ENCODE peak calls at places on chromosomes 13 and 19, in nine cellular contexts. C is heart right ventricle, I is type B pancreatic cell, A is Peyer's patch, Y is breast epithelium, M is RWPE1, S is fibroblast of the aortic adventitia, L is prostate gland, U is upper lobe of left lung. G is an unnamed sample.
A peak's percentile ranks its signal among the peaks of the same experiment; 100 is the strongest.

GRCh38 chr19:53365899-53366493 is 491 bp downstream of the ZNF525 start:
- DNase-seq in I (no peak), A (peak; percentile 23), C (peak; percentile 24), L (peak; percentile 5), M (no peak), S (no peak), U (peak; percentile 82), Y (no peak), G (no peak)

GRCh38 chr19:2273356-2274184 is 8.4 kb downstream of the PEAK3 start:
- DNase-seq in L (peak; percentile 47), C (peak; percentile 82), U (peak; percentile 97), I (peak; percentile 91), M (peak; percentile 82), Y (no peak), S (peak; percentile 55), A (peak; percentile 87), G (peak; percentile 94)

GRCh38 chr13:80783926-80784325 is 443.0 kb upstream of the SPRY2 start:
- DNase-seq in U (no peak), C (no peak), S (peak; percentile 77), A (no peak), I (no peak), Y (no peak), M (no peak), L (no peak), G (no peak)

GRCh38 chr19:9952276-9952675 is 16.0 kb upstream of the OLFM2 start:
- DNase-seq in S (no peak), A (no peak), L (no peak), M (no peak), Y (no peak), U (no peak), I (no peak), C (no peak), G (no peak)

GRCh38 chr19:28644261-28644660 is 568.7 kb downstream of the UQCRFS1 start:
- DNase-seq in M (no peak), L (no peak), U (no peak), Y (no peak), I (no peak), S (no peak), C (no peak), A (no peak), G (no peak)

GRCh38 chr19:40006273-40006691 is 9.4 kb downstream of the ZNF546 start:
- DNase-seq in U (no peak), A (no peak), I (no peak), M (no peak), C (no peak), Y (no peak), L (no peak), S (peak; percentile 70), G (no peak)

GRCh38 chr19:10408511-10409291 is 5.4 kb upstream of the CDC37 start:
- DNase-seq in C (no peak), S (no peak), L (no peak), U (peak; percentile 79), I (no peak), M (no peak), Y (no peak), A (peak; percentile 91), G (no peak)

GRCh38 chr13:111875922-111876321 is 191.0 kb upstream of the SOX1 start:
- DNase-seq in C (no peak), U (no peak), L (no peak), M (no peak), Y (no peak), S (no peak), I (peak; percentile 48), A (peak; percentile 0), G (peak; percentile 68)

GRCh38 chr13:32086791-32087441 is 55.3 kb downstream of the FRY start:
- DNase-seq in M (no peak), U (no peak), S (peak; percentile 3), C (no peak), L (peak; percentile 23), I (no peak), A (no peak), Y (no peak), G (no peak)

GRCh38 chr19:14786421-14786851 is 8.1 kb upstream of the ADGRE2 start:
- DNase-seq in I (peak; percentile 65), M (peak; percentile 36), Y (no peak), C (peak; percentile 21), U (peak; percentile 87), A (no peak), L (peak; percentile 14), S (no peak), G (peak; percentile 57)

GRCh38 chr13:113977976-113978375 is 4.1 kb upstream of the C13orf46 start:
- DNase-seq in I (no peak), S (no peak), Y (no peak), L (no peak), C (no peak), A (no peak), U (no peak), M (no peak), G (no peak)

GRCh38 chr19:18789883-18790565 is 1.1 kb downstream of the COMP start:
- DNase-seq in I (peak; percentile 70), L (no peak), U (peak; percentile 89), Y (no peak), M (no peak), S (no peak), A (peak; percentile 24), C (no peak), G (no peak)

GRCh38 chr13:81487151-81487550 is 1146.2 kb upstream of the SPRY2 start:
- DNase-seq in I (no peak), A (no peak), U (no peak), S (no peak), Y (no peak), C (no peak), L (no peak), M (no peak), G (no peak)

GRCh38 chr13:50677687-50678463 is 165.6 kb downstream of the DLEU7 start:
- DNase-seq in I (no peak), S (peak; percentile 14), L (no peak), Y (no peak), C (no peak), M (no peak), A (no peak), U (no peak), G (no peak)

GRCh38 chr19:49222011-49222410 is 64.4 kb downstream of the TRPM4 start:
- DNase-seq in A (no peak), M (no peak), I (no peak), S (peak; percentile 20), L (no peak), U (no peak), Y (no peak), C (no peak), G (no peak)

GRCh38 chr19:49229416-49229815 is 71.8 kb downstream of the TRPM4 start:
- DNase-seq in M (no peak), C (no peak), Y (no peak), U (no peak), S (no peak), I (no peak), L (no peak), A (no peak), G (no peak)

GRCh38 chr19:49223472-49223871 is 65.9 kb downstream of the TRPM4 start:
- DNase-seq in S (no peak), Y (no peak), I (no peak), U (no peak), L (no peak), A (no peak), M (no peak), C (no peak), G (no peak)

GRCh38 chr19:49222528-49222927 is 64.9 kb downstream of the TRPM4 start:
- DNase-seq in L (no peak), S (no peak), A (no peak), I (no peak), M (no peak), Y (no peak), U (no peak), C (no peak), G (no peak)

GRCh38 chr19:49224856-49225255 is 67.3 kb downstream of the TRPM4 start:
- DNase-seq in S (peak; percentile 33), I (no peak), Y (no peak), M (peak; percentile 65), C (peak; percentile 31), A (no peak), U (no peak), L (peak; percentile 36), G (no peak)
- TF ChIP-seq CTCF in S (peak; percentile 31), I (peak; percentile 66), Y (no peak), M (peak; percentile 38), C (peak; percentile 13), A (peak; percentile 46), U (peak; percentile 23), L (peak; percentile 62), G (peak; percentile 44)

DNA sequence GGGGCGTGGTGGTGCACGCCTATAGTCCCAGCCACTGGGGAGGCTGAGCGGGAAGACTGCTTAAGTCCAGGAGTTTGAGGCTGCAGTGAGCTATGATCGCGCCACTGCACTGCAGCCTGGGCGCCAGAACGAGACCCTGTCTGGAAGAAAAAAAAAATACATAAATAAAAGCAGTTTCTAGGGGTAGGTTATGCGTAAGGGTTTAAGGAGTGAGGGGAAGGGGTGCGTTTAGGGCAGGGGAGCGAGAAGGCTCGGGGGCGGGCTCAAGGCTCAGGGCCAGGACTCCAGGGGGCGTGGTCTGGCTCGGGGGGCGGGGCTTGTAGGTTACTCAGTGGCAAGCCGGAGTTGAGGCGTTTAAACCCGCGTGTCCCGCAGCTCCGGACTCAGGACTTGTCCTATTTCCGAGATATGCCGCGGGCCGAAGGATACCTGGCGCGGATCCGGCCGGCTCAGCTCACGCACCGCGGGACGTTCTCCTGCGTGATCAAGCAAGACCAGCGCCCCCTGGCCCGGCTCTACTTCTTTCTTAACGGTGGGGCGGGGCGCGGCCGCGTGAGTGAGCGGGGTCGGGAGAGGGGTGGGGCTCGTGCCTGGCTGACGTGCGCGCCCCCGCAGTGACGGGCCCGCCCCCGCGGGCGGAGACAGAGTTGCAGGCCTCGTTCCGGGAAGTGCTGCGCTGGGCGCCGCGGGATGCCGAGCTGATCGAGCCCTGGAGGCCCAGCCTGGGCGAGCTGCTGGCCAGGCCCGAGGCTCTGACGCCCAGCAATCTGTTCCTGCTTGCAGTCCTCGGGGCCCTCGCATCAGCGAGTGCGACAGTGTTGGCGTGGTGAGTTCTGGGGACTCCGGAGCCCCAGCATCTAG is 10.8 kb downstream of the SPACA6 start:
- DNase-seq in S (peak; percentile 88), L (peak; percentile 97), A (peak; percentile 99), M (peak; percentile 94), U (peak; percentile 100), C (peak; percentile 97), Y (peak; percentile 96), I (peak; percentile 96), G (peak; percentile 98)
- TF ChIP-seq CTCF in S (peak; percentile 47), L (peak; percentile 76), A (peak; percentile 49), M (no peak), U (peak; percentile 61), C (peak; percentile 10), Y (peak; percentile 32), I (peak; percentile 66), G (peak; percentile 65)

DNA sequence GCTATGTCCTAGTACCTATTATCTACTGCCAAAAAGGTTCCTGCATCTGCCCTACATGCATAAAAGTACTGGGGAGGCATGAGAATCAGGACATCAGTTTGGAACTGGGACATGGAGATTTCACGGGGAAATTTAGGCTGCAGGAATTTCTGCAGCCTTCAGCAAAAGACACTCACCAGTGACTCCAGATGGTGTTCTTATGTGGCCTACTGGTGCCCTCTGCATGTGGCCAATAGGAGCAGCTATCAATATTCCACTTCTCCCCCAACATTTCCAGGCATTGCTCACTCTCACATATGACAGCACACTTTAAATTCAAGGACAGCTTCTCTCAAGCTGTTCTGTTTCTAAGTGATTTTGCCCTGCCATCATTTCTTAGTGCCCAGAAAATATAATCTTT is 570.5 kb upstream of the ARGLU1 start:
- DNase-seq in M (no peak), C (no peak), U (no peak), Y (no peak), L (no peak), S (no peak), I (no peak), A (no peak), G (no peak)
- TF ChIP-seq CTCF in M (no peak), C (no peak), U (no peak), Y (no peak), L (no peak), S (no peak), I (no peak), A (no peak), G (no peak)

GRCh38 chr13:27170521-27171243 is 929 bp downstream of the USP12 start:
- DNase-seq in M (peak; percentile 13), L (peak; percentile 20), U (peak; percentile 92), A (peak; percentile 37), I (peak; percentile 80), Y (no peak), C (peak; percentile 50), S (peak; percentile 36), G (peak; percentile 85)
- TF ChIP-seq CTCF in M (no peak), L (no peak), U (no peak), A (no peak), I (no peak), Y (no peak), C (no peak), S (no peak), G (no peak)

G was measured in osteocyte.